ENCODE peak calls at places on chromosomes 11 and 22, in eight cellular contexts. Z is endothelial cell of umbilical vein; P is colonic mucosa; S is Caco-2; T is heart right ventricle; M is psoas muscle; W is CD8-positive, alpha-beta T cell; J is spleen. C is an unnamed sample. For H3K4me1, the result is how much of the 10 kb centered on the place peaks cover.

GRCh38 chr11:71946144-71946571 is 17.3 kb downstream of the RNF121 start:
- DNase-seq in M (no peak), W (no peak), T (no peak), J (no peak), Z (peak), S (no peak), P (no peak), C (peak)

GRCh38 chr11:46369458-46370152 is 11.9 kb upstream of the MDK start:
- DNase-seq in P (peak), W (peak), M (peak), S (peak), T (no peak), Z (peak), J (peak), C (peak)

GRCh38 chr22:23306926-23307325 is 126.6 kb downstream of the BCR start:
- DNase-seq in W (no peak), J (peak), P (no peak), M (no peak), S (no peak), T (no peak), Z (no peak), C (no peak)

GRCh38 chr22:38490915-38491314 is 15.2 kb downstream of the DDX17 start:
- DNase-seq in P (peak), S (no peak), T (peak), Z (peak), J (peak), W (no peak), M (no peak), C (peak)

GRCh38 chr11:65395961-65396530 is 9.6 kb downstream of the FRMD8 start:
- DNase-seq in W (no peak), J (no peak), Z (no peak), S (no peak), T (no peak), M (no peak), P (no peak), C (no peak)

GRCh38 chr11:17744151-17744940 is 9.8 kb downstream of the KCNC1 start:
- DNase-seq in J (peak), T (no peak), W (no peak), P (no peak), Z (no peak), M (peak), S (no peak), C (no peak)

GRCh38 chr11:122076721-122077120 is 39.3 kb downstream of the BLID start:
- DNase-seq in Z (no peak), W (no peak), P (no peak), J (no peak), T (no peak), S (no peak), M (no peak), C (no peak)

GRCh38 chr11:113954235-113954634 is 20.7 kb upstream of the HTR3A start:
- DNase-seq in W (no peak), S (no peak), Z (no peak), J (no peak), T (no peak), M (no peak), P (no peak), C (no peak)

GRCh38 chr11:65242389-65242788 is 19.4 kb upstream of the POLA2 start:
- DNase-seq in S (no peak), M (no peak), J (no peak), T (no peak), Z (no peak), P (no peak), W (no peak), C (no peak)

GRCh38 chr22:22997262-22997898 is 72.9 kb upstream of the GNAZ start:
- DNase-seq in S (no peak), P (no peak), Z (no peak), M (no peak), J (no peak), W (no peak), T (no peak), C (no peak)

DNA sequence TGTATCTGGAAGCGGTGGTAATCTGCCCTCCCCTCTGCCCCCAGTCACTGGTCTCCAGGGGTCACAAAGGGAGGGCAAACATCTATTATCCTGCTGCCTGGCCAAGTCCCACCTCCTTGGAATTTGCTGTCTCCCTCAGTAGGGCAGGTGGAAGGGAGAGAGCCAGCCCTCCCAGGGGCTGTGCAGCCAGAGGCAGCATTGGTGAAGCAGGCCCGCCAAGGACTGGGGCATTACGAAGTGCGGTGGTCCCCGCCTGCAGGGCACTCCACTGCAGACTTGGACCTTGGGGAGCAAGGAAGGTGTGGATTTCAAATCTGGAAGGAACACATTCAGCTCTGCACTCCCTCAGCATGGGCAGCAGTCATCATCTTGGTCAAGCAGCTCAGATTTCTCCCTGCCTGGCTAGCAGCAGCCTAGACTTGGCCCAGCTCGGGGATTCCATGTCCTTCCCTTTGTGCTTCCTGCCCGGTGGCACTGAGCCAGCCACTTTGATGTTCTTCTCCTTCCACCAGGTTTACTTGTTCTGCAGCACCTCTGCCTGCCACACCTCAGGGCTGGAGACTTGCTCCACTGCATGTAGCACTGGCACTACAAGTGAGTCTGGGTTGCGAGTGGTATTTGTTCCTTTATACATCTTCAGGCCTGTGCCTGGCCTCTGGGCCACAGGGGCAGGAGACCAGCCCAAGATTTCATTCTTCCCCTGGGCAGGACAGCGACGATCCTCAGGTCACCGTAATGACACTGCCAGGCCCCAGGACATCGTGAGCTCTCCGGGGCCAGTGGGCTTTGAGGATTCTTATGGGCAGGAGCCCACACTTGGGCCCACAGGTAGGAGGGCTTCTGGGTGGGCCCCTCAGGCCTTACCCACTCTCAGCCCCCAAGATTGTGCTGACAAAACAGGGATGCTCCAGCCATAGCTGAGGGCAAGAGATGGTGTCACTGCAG is 7.4 kb downstream of the ZP1 start:
- DNase-seq in S (no peak), P (no peak), Z (no peak), T (no peak), M (peak), W (no peak), J (peak), C (no peak)
- H3K4me1 ChIP-seq in S (under half), P (under half), Z (under half), T (under half), M (half or more), W (under half), J (under half), C (under half)

GRCh38 chr11:35313066-35313765 is 106.1 kb downstream of the SLC1A2 start:
- DNase-seq in Z (no peak), S (no peak), T (no peak), W (no peak), P (no peak), J (no peak), M (no peak), C (no peak)
- H3K4me1 ChIP-seq in Z (under half), S (under half), T (under half), W (under half), P (under half), J (under half), M (under half), C (under half)

GRCh38 chr11:28879869-28880268 is 771.7 kb downstream of the METTL15 start:
- DNase-seq in W (no peak), M (no peak), S (no peak), J (no peak), Z (no peak), T (no peak), P (no peak), C (no peak)

GRCh38 chr11:28878025-28878424 is 769.8 kb downstream of the METTL15 start:
- DNase-seq in Z (no peak), J (no peak), P (no peak), T (no peak), M (no peak), S (no peak), W (no peak), C (no peak)

GRCh38 chr11:28874706-28875105 is 766.5 kb downstream of the METTL15 start:
- DNase-seq in T (no peak), M (no peak), J (no peak), S (no peak), Z (no peak), W (no peak), P (no peak), C (no peak)

DNA sequence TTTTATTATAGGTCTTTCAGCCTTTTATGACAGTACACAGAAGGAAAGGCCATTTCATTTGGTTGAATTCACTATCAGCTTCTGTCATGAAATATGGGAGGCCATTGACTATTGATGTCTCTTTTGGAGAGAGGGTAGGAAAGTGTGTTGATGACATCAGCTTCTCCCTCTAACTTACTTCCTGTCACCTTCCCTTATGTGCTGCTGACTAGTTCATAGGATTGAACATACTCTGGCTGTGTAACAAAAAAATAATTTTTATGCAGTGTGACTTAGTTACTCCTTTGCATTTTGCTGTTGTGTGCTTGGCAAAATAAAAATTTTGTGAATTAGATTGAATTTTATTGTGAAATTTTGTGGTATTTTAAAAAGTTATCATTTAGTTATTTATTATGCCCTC is 769.2 kb downstream of the METTL15 start:
- DNase-seq in M (no peak), S (no peak), T (no peak), J (no peak), P (no peak), W (no peak), Z (peak), C (no peak)
- H3K4me1 ChIP-seq in M (under half), S (under half), T (under half), J (under half), P (under half), W (under half), Z (under half), C (under half)

DNA sequence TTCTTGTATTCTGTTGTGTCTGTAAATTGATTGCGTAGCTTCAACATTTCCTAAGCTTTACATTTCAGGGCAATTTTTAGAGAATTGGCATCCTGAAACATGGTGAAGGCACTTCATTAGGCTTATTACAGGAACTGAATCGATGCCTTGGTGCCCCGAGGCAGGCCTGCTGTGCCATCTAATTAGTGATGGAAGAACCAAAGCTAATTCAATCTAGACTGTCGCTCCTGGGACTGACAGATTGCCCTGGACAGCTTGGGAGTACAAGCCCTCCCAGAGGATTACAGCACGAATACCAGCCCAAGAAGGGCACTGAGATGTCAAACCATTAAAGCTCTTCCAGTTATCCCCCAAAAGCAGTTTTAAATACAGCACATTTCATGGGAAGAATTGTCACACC is 243.2 kb upstream of the ZC3H12C start:
- DNase-seq in M (no peak), Z (no peak), J (no peak), S (no peak), T (no peak), W (no peak), P (no peak), C (no peak)
- H3K4me1 ChIP-seq in M (under half), Z (under half), J (under half), S (under half), T (under half), W (under half), P (under half), C (under half)

GRCh38 chr22:36447634-36448033 is 33.8 kb downstream of the TXN2 start:
- DNase-seq in S (no peak), Z (no peak), J (no peak), W (no peak), P (no peak), T (no peak), M (no peak), C (no peak)
- H3K4me1 ChIP-seq in S (under half), Z (under half), J (half or more), W (under half), P (under half), T (under half), M (under half), C (under half)

GRCh38 chr11:126390418-126390817 is 34.9 kb downstream of the ST3GAL4 start:
- DNase-seq in Z (no peak), J (no peak), S (no peak), T (no peak), M (no peak), W (no peak), P (no peak), C (no peak)
- H3K4me1 ChIP-seq in Z (under half), J (under half), S (under half), T (under half), M (under half), W (under half), P (under half), C (under half)

GRCh38 chr11:96199563-96200025 is 143.4 kb downstream of the MAML2 start:
- DNase-seq in M (no peak), Z (peak), J (no peak), S (no peak), T (no peak), P (no peak), W (no peak), C (peak)
- H3K4me1 ChIP-seq in M (under half), Z (under half), J (half or more), S (under half), T (under half), P (under half), W (half or more), C (under half)

GRCh38 chr11:12245091-12245490 is 132.3 kb upstream of the PARVA start:
- DNase-seq in W (no peak), Z (no peak), M (peak), J (no peak), T (no peak), S (no peak), P (no peak), C (no peak)
- H3K4me1 ChIP-seq in W (under half), Z (under half), M (under half), J (under half), T (under half), S (half or more), P (under half), C (under half)